ENCODE peak calls at places on chromosome 13, in eight cellular contexts. D is retina; A is fibroblast of lung; B is astrocyte of the cerebellum; F is GM23338; I is posterior vena cava; M is activated CD8-positive, alpha-beta memory T cell treated with anti-CD3 and anti-CD28 coated beads for 4 hours; Z is cardiac fibroblast. L is an unnamed sample.

GRCh38 chr13:30119476-30119875 is 187.9 kb downstream of the KATNAL1 start:
- DNase-seq in A (peak; percentile 85), D (no peak), M (no peak), Z (peak; percentile 65), F (no peak), I (no peak), B (peak; percentile 67), L (no peak)

GRCh38 chr13:20441066-20441465 is 84.6 kb downstream of the CRYL1 start:
- DNase-seq in D (no peak), I (no peak), M (no peak), F (no peak), Z (no peak), B (no peak), A (peak; percentile 55), L (no peak)

GRCh38 chr13:91017031-91017668 is 330.3 kb upstream of the MIR17HG start:
- DNase-seq in M (no peak), I (no peak), A (peak; percentile 27), D (peak; percentile 34), Z (peak; percentile 57), B (peak; percentile 12), F (peak; percentile 64), L (peak; percentile 70)

GRCh38 chr13:80828759-80829158 is 487.8 kb upstream of the SPRY2 start:
- DNase-seq in M (no peak), A (no peak), I (no peak), Z (no peak), D (no peak), F (no peak), B (no peak), L (no peak)

GRCh38 chr13:111338841-111339240 is 18.4 kb downstream of the TEX29 start:
- DNase-seq in B (no peak), A (no peak), D (no peak), F (no peak), Z (no peak), M (no peak), I (no peak), L (no peak)

GRCh38 chr13:96200810-96201209 is 110.9 kb downstream of the HS6ST3 start:
- DNase-seq in Z (no peak), D (no peak), M (no peak), A (no peak), B (no peak), F (no peak), I (no peak), L (no peak)

GRCh38 chr13:82165396-82166174 is 1716.7 kb downstream of the SLITRK1 start:
- DNase-seq in I (peak; percentile 81), D (no peak), F (no peak), B (no peak), Z (no peak), A (no peak), M (no peak), L (no peak)

GRCh38 chr13:112469071-112469745 is 93.1 kb downstream of the SPACA7 start:
- DNase-seq in M (no peak), Z (no peak), B (no peak), D (no peak), I (no peak), F (no peak), A (no peak), L (no peak)

GRCh38 chr13:110483386-110483785 is 78.1 kb downstream of the RAB20 start:
- DNase-seq in I (no peak), F (no peak), D (no peak), B (no peak), A (no peak), M (no peak), Z (no peak), L (no peak)

GRCh38 chr13:48094781-48095502 is at the start of gene MED4:
- DNase-seq in F (peak; percentile 95), I (peak; percentile 99), B (peak; percentile 86), D (peak; percentile 100), M (peak; percentile 91), Z (peak; percentile 96), A (peak; percentile 88), L (peak; percentile 99)

GRCh38 chr13:107367258-107367657 is 799.3 kb upstream of the ARGLU1 start:
- DNase-seq in Z (no peak), I (no peak), D (no peak), A (peak; percentile 48), B (no peak), M (no peak), F (no peak), L (no peak)

GRCh38 chr13:111399776-111400505 is 79.5 kb downstream of the TEX29 start:
- DNase-seq in M (no peak), Z (no peak), F (no peak), A (no peak), B (no peak), D (no peak), I (peak; percentile 61), L (no peak)

GRCh38 chr13:32861304-32861703 is 154.9 kb upstream of the KL start:
- DNase-seq in D (no peak), F (no peak), I (no peak), B (no peak), M (no peak), A (no peak), Z (no peak), L (no peak)

GRCh38 chr13:100392709-100393630 is 195.6 kb downstream of the GGACT start:
- DNase-seq in Z (peak; percentile 99), B (peak; percentile 100), M (peak; percentile 56), F (peak; percentile 67), D (no peak), I (peak; percentile 92), A (peak; percentile 100), L (no peak)

GRCh38 chr13:26168276-26168814 is 53.8 kb downstream of the RNF6 start:
- DNase-seq in A (no peak), D (no peak), M (no peak), B (no peak), Z (peak; percentile 35), I (no peak), F (no peak), L (no peak)

GRCh38 chr13:40186636-40187323 is 479.7 kb downstream of the FOXO1 start:
- DNase-seq in I (no peak), B (no peak), M (no peak), A (no peak), F (no peak), D (no peak), Z (no peak), L (no peak)

GRCh38 chr13:40589285-40590109 is 76.9 kb downstream of the FOXO1 start:
- DNase-seq in Z (peak; percentile 74), B (peak; percentile 34), F (no peak), I (no peak), M (no peak), A (peak; percentile 77), D (no peak), L (no peak)

GRCh38 chr13:74987124-74987690 is 494.8 kb downstream of the TBC1D4 start:
- DNase-seq in B (no peak), Z (no peak), A (no peak), D (no peak), M (no peak), I (no peak), F (no peak), L (no peak)

GRCh38 chr13:113187263-113187669 is 21.2 kb downstream of the PCID2 start:
- DNase-seq in M (peak; percentile 41), I (peak; percentile 97), Z (peak; percentile 99), F (no peak), B (peak; percentile 93), A (peak; percentile 100), D (peak; percentile 46), L (peak; percentile 48)

GRCh38 chr13:113722921-113723320 is 36.1 kb upstream of the TMEM255B start:
- DNase-seq in M (no peak), B (no peak), Z (no peak), F (no peak), A (no peak), I (peak; percentile 53), D (no peak), L (no peak)

GRCh38 chr13:93620366-93620765 is 393.8 kb downstream of the GPC6 start:
- DNase-seq in I (no peak), D (no peak), F (no peak), M (no peak), A (peak; percentile 42), B (no peak), Z (no peak), L (no peak)

GRCh38 chr13:60351326-60351725 is 45.7 kb upstream of the TDRD3 start:
- DNase-seq in I (no peak), B (peak; percentile 87), F (no peak), A (peak; percentile 76), M (no peak), Z (peak; percentile 81), D (no peak), L (no peak)

GRCh38 chr13:72839831-72840426 is 58.0 kb downstream of the PIBF1 start:
- DNase-seq in I (no peak), B (peak; percentile 28), A (peak; percentile 37), Z (peak; percentile 61), D (peak; percentile 37), F (peak; percentile 75), M (no peak), L (peak; percentile 57)

GRCh38 chr13:67120872-67121531 is 109.1 kb downstream of the PCDH9 start:
- DNase-seq in M (no peak), A (peak; percentile 39), Z (no peak), B (no peak), F (no peak), I (no peak), D (no peak), L (no peak)

GRCh38 chr13:24557121-24557520 is 44.5 kb upstream of the PARP4 start:
- DNase-seq in M (no peak), Z (no peak), I (no peak), A (no peak), F (no peak), B (no peak), D (no peak), L (no peak)

GRCh38 chr13:46654956-46655726 is 102.2 kb downstream of the LRCH1 start:
- DNase-seq in Z (peak; percentile 61), D (no peak), M (no peak), A (no peak), F (no peak), B (no peak), I (no peak), L (no peak)

GRCh38 chr13:21074601-21075302 is 13.4 kb upstream of the LATS2 start:
- DNase-seq in M (no peak), F (no peak), Z (peak; percentile 44), I (no peak), A (no peak), D (peak; percentile 36), B (no peak), L (no peak)

GRCh38 chr13:44331446-44331845 is 42.2 kb upstream of the SERP2 start:
- DNase-seq in D (no peak), B (no peak), A (peak; percentile 58), F (no peak), Z (peak; percentile 60), M (no peak), I (no peak), L (no peak)

GRCh38 chr13:57627663-57628062 is 3.9 kb upstream of the PCDH17 start:
- DNase-seq in D (peak; percentile 16), I (no peak), A (peak; percentile 27), Z (peak; percentile 33), B (no peak), M (no peak), F (peak; percentile 51), L (no peak)

GRCh38 chr13:60591348-60591747 is 194.3 kb downstream of the TDRD3 start:
- DNase-seq in A (peak; percentile 98), I (no peak), D (no peak), B (peak; percentile 99), M (no peak), F (no peak), Z (peak; percentile 43), L (no peak)

GRCh38 chr13:78657699-78658629 is 991 bp downstream of the OBI1 start:
- DNase-seq in M (no peak), D (no peak), Z (peak; percentile 21), A (peak; percentile 4), I (no peak), B (no peak), F (peak; percentile 96), L (no peak)